ENCODE peak calls at places on chromosomes 3 and 15, in five cellular contexts. L is IMR-90, Y is heart left ventricle, I is stomach, U is tibial artery. Z is an unnamed sample.

GRCh38 chr15:84605225-84605882 is 4.5 kb downstream of the ZSCAN2 start:
- DNase-seq in L (peak), Y (no peak), I (no peak), U (no peak), Z (no peak)

GRCh38 chr15:77370580-77370979 is 49.3 kb downstream of the PEAK1 start:
- DNase-seq in L (peak), Y (no peak), I (no peak), U (no peak), Z (no peak)

GRCh38 chr3:149384911-149385321 is 7.5 kb upstream of the TM4SF1 start:
- DNase-seq in I (no peak), L (peak), Y (no peak), U (no peak), Z (no peak)

GRCh38 chr15:33243869-33244268 is 49.4 kb upstream of the FMN1 start:
- DNase-seq in L (peak), U (no peak), Y (no peak), I (no peak), Z (no peak)

GRCh38 chr15:63597033-63597790 is at the start of gene FBXL22:
- DNase-seq in I (no peak), L (peak), U (no peak), Y (peak), Z (no peak)

GRCh38 chr3:71453822-71454512 is 129.6 kb downstream of the FOXP1 start:
- DNase-seq in I (no peak), U (no peak), L (no peak), Y (no peak), Z (no peak)

GRCh38 chr3:131535131-131535530 is 32.4 kb upstream of the MRPL3 start:
- DNase-seq in U (no peak), Y (no peak), I (no peak), L (peak), Z (no peak)

GRCh38 chr3:7106635-7107034 is 245.7 kb downstream of the GRM7 start:
- DNase-seq in U (no peak), Y (no peak), L (no peak), I (no peak), Z (no peak)

GRCh38 chr15:60383008-60383694 is 14.6 kb downstream of the ANXA2 start:
- DNase-seq in I (no peak), U (no peak), Y (no peak), L (no peak), Z (no peak)

GRCh38 chr3:110774496-110775265 is 296.9 kb upstream of the NECTIN3 start:
- DNase-seq in I (no peak), Y (no peak), U (no peak), L (peak), Z (no peak)

GRCh38 chr3:37542772-37543449 is 318.8 kb upstream of the CTDSPL start:
- DNase-seq in U (no peak), L (no peak), I (no peak), Y (no peak), Z (no peak)
- H3K27ac ChIP-seq in U (no peak), L (no peak), I (peak), Y (peak), Z (no peak)

GRCh38 chr3:138437281-138437680 is 2.9 kb downstream of the ESYT3 start:
- DNase-seq in Y (no peak), U (no peak), I (no peak), L (no peak), Z (no peak)
- TF ChIP-seq CTCF in Y (no peak), U (no peak), I (no peak), L (no peak), Z (no peak)

GRCh38 chr3:124885466-124886167 is 1.5 kb downstream of the ITGB5 start:
- DNase-seq in I (no peak), U (no peak), L (no peak), Y (no peak), Z (no peak)

GRCh38 chr3:124886168-124887051 is 755 bp downstream of the ITGB5 start:
- DNase-seq in U (peak), Y (peak), L (peak), I (peak), Z (no peak)

GRCh38 chr3:124887996-124888298 is 782 bp upstream of the ITGB5 start:
- DNase-seq in L (no peak), I (no peak), U (no peak), Y (no peak), Z (no peak)

GRCh38 chr3:124888482-124889441 is 1.6 kb upstream of the ITGB5 start:
- DNase-seq in U (no peak), L (no peak), I (no peak), Y (no peak), Z (no peak)

GRCh38 chr3:124887177-124887995 is at the start of gene ITGB5:
- DNase-seq in I (peak), L (peak), Y (peak), U (peak), Z (peak)
- H3K27ac ChIP-seq in I (peak), L (peak), Y (peak), U (peak), Z (peak)

GRCh38 chr3:98259707-98260106 is 4.3 kb upstream of the OR5H6 start:
- DNase-seq in Y (no peak), L (no peak), U (no peak), I (no peak), Z (no peak)
- TF ChIP-seq CTCF in Y (no peak), L (no peak), U (no peak), I (no peak), Z (no peak)

DNA sequence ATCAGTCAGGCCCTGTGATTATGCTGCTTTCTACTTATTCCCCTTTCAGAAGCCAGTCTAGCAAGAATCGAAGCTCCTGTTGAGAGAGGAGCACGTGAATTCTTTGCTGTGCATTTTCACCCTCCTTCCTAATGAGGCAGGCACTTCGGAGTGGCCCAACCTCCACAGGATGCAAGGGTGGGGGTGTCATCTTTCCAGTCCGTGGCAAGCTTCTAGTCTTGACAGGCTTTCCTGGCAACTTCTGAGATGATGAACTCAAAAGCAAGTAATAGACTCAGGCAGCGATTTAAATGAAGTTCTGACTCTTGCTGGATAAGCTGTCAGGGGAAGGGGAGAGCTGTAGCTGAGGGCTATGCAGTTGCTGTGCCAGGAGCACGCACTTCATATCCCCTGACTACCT is 8.6 kb downstream of the PRICKLE2 start:
- DNase-seq in Y (no peak), U (no peak), L (peak), I (no peak), Z (no peak)
- H3K27ac ChIP-seq in Y (peak), U (peak), L (peak), I (peak), Z (peak)

GRCh38 chr15:80183886-80184285 is 31.1 kb downstream of the FAH start:
- DNase-seq in U (no peak), L (peak), I (no peak), Y (no peak), Z (no peak)
- TF ChIP-seq CTCF in U (no peak), L (no peak), I (no peak), Y (no peak), Z (no peak)

GRCh38 chr15:75007216-75007615 is 11.9 kb downstream of the SCAMP5 start:
- DNase-seq in Y (no peak), I (no peak), L (no peak), U (no peak), Z (no peak)

DNA sequence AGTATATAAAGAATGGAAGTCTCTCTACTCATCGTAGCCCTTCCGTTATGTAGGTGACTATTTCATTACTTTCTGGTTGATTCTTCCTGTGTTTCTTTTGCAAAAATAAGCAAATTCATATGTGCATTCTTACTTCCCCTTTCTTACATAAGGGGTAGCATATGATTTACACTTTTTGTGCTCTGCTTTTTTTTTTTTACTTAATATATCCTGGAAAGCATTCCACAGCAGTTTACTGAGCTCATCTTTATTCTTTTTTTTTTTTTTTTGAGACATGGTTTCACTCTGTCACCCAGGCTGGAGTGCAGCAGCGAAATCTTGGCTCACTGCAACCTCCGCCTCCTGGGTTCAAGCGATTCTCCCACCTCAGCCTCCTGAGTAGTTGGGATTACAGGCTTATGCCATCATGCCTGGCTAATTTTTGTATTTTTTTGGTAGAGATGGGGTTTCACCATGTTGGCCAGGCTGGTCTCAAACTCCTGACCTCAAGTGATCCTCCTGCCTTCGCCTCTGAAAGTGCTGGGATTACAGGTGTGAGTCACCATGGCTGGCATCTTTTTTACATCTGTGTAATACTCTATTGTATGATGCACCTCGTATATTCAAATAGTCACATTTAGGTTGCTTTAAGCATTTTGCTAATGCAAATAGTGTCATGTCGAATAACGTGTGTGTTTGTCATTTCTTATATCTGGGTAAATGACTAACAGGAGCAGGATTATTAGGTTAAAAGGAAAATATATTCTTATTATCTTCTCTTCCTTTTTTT is 13.1 kb downstream of the SCAMP5 start:
- DNase-seq in L (no peak), Y (no peak), I (no peak), U (no peak), Z (no peak)
- H3K27ac ChIP-seq in L (no peak), Y (no peak), I (no peak), U (no peak), Z (no peak)

DNA sequence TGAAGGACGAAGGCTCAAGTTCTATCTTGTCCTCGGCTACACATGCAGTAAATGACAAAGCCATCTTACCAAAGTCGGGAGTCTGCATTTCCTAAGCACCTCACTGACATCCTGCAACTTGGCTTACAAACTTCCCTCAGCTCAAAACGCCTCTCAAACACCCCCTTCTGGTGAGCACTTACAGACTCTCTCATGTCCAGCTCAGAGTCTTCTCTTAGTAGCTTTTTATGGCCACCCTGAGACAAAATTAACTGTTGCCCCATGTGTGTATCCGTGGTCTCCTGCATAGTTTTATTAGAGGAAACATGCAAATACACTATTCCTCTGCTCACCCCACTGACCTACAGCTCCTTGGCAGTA is 819.7 kb downstream of the FHIT start:
- DNase-seq in U (no peak), L (peak), Y (no peak), I (no peak), Z (no peak)
- TF ChIP-seq CTCF in U (no peak), L (peak), Y (no peak), I (no peak), Z (no peak)

DNA sequence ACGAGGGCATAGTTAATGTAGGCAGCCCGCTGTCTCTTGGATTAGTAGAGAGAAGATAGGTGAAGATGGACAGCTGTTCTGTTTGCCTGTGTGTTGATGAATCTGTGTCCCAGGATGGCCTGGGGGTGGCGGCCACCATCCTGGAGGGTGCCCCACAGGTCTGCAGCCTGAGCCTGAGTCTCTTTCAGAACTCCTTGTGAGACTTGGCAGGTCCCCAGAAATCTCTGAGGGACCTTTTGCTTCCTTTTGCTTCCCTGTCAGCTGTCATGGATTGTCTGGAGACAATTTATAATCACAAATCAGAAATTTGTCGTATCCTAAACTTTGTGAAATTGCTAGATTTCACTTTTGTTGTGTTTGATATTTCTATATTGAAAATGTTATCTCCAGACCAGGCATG is 17.4 kb downstream of the FAN1 start:
- DNase-seq in U (no peak), Y (no peak), I (no peak), L (no peak), Z (no peak)
- H3K27ac ChIP-seq in U (no peak), Y (no peak), I (peak), L (no peak), Z (no peak)

DNA sequence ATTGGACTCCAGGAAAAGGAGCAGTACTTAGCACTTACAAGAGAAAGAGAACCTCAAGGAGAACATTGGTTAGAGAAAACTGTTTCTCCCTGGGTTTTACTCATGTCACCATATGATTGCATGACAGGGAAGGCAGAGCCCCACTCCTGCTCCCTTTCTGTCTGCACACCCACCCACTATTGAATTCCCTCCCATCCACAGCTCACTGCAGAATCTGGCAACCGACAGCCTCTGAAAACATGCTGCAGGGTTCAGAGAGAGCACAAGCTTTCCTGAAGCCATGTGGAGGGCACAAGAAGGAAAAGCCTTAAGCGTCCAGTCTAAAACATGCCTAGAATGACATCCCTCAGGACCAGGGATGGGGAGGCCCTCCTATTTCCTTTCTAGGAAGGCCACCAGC is 3.0 kb upstream of the IL17RD start:
- DNase-seq in Y (no peak), L (no peak), U (no peak), I (no peak), Z (no peak)
- TF ChIP-seq CTCF in Y (no peak), L (no peak), U (no peak), I (no peak), Z (no peak)